ENCODE peak calls at places on chromosomes 11 and 22, in seven cellular contexts. H is H9; E is IMR-90; M is OCI-LY7; W is naive thymus-derived CD4-positive, alpha-beta T cell; Z is thyroid gland; I is esophagus muscularis mucosa. R is an unnamed sample.

GRCh38 chr22:45008853-45009751 is 703 bp downstream of the PHF21B start:
- DNase-seq in H (no peak), E (no peak), M (peak; percentile 21), W (no peak), Z (peak; percentile 23), I (no peak), R (no peak)

GRCh38 chr22:36201630-36202312 is at the start of gene APOL4:
- DNase-seq in H (no peak), E (no peak), M (no peak), W (no peak), Z (peak; percentile 58), I (no peak), R (peak; percentile 66)

GRCh38 chr11:47837292-47837691 is 10.9 kb downstream of the NUP160 start:
- DNase-seq in H (no peak), E (no peak), M (no peak), W (no peak), Z (no peak), I (no peak), R (no peak)

GRCh38 chr11:112525270-112525669 is 264.6 kb upstream of the PLET1 start:
- DNase-seq in H (no peak), E (no peak), M (no peak), W (no peak), Z (no peak), I (no peak), R (peak; percentile 29)

GRCh38 chr11:134503596-134503995 is 91.6 kb upstream of the B3GAT1 start:
- DNase-seq in H (no peak), E (no peak), M (no peak), W (no peak), Z (no peak), I (no peak), R (no peak)

GRCh38 chr11:106456651-106457050 is 379.2 kb downstream of the AASDHPPT start:
- DNase-seq in H (no peak), E (peak; percentile 50), M (no peak), W (no peak), Z (no peak), I (no peak), R (no peak)

GRCh38 chr11:110430267-110431211 is 791 bp downstream of the FDX1 start:
- DNase-seq in H (no peak), E (peak; percentile 56), M (peak; percentile 45), W (peak; percentile 58), Z (peak; percentile 67), I (no peak), R (peak; percentile 61)

GRCh38 chr22:32444068-32444467 is 20.2 kb downstream of the BPIFC start:
- DNase-seq in H (peak; percentile 33), E (no peak), M (peak; percentile 27), W (no peak), Z (no peak), I (no peak), R (peak; percentile 43)

GRCh38 chr22:17726561-17727243 is 47.6 kb downstream of the BID start:
- DNase-seq in H (no peak), E (peak; percentile 72), M (no peak), W (no peak), Z (no peak), I (no peak), R (no peak)

GRCh38 chr11:119315139-119316016 is 1.6 kb downstream of the MCAM start:
- DNase-seq in H (peak; percentile 82), E (no peak), M (peak; percentile 73), W (peak; percentile 52), Z (peak; percentile 30), I (no peak), R (peak; percentile 62)

GRCh38 chr11:102653744-102654291 is 28.7 kb upstream of the MMP20 start:
- DNase-seq in H (no peak), E (peak; percentile 6), M (no peak), W (no peak), Z (no peak), I (no peak), R (no peak)

GRCh38 chr11:46333129-46333947 is 13.9 kb upstream of the DGKZ start:
- DNase-seq in H (peak; percentile 64), E (no peak), M (no peak), W (peak; percentile 56), Z (no peak), I (no peak), R (no peak)

GRCh38 chr11:62193954-62194353 is 3.9 kb downstream of the SCGB1D1 start:
- DNase-seq in H (peak; percentile 64), E (no peak), M (no peak), W (no peak), Z (no peak), I (no peak), R (no peak)

GRCh38 chr11:65130631-65131416 is 3.5 kb downstream of the SYVN1 start:
- DNase-seq in H (no peak), E (no peak), M (peak; percentile 73), W (no peak), Z (no peak), I (no peak), R (no peak)
- H3K4me1 ChIP-seq in H (no peaks in the 10 kb centered on the region), E (peaks cover 6% of the 10 kb centered on the region), M (peaks cover 49% of the 10 kb centered on the region), W (peaks cover 13% of the 10 kb centered on the region), Z (peaks cover 13% of the 10 kb centered on the region), I (peaks cover 24% of the 10 kb centered on the region), R (peaks cover 13% of the 10 kb centered on the region)

GRCh38 chr11:72314199-72314598 is 70.2 kb upstream of the PHOX2A start:
- DNase-seq in H (no peak), E (no peak), M (no peak), W (no peak), Z (no peak), I (no peak), R (no peak)
- H3K4me1 ChIP-seq in H (no peaks in the 10 kb centered on the region), E (no peaks in the 10 kb centered on the region), M (no peaks in the 10 kb centered on the region), W (no peaks in the 10 kb centered on the region), Z (no peaks in the 10 kb centered on the region), I (peaks cover 9% of the 10 kb centered on the region), R (no peaks in the 10 kb centered on the region)

GRCh38 chr22:22918297-22918965 is 30.8 kb downstream of the IGLL5 start:
- DNase-seq in H (no peak), E (no peak), M (no peak), W (no peak), Z (no peak), I (no peak), R (no peak)
- H3K4me1 ChIP-seq in H (no peaks in the 10 kb centered on the region), E (no peaks in the 10 kb centered on the region), M (peaks cover 26% of the 10 kb centered on the region), W (no peaks in the 10 kb centered on the region), Z (no peaks in the 10 kb centered on the region), I (no peaks in the 10 kb centered on the region), R (no peaks in the 10 kb centered on the region)

GRCh38 chr11:116990061-116990473 is 108.2 kb downstream of the SIK3 start:
- DNase-seq in H (no peak), E (peak; percentile 92), M (no peak), W (no peak), Z (no peak), I (no peak), R (no peak)

GRCh38 chr11:116989184-116989583 is 109.0 kb downstream of the SIK3 start:
- DNase-seq in H (no peak), E (no peak), M (no peak), W (no peak), Z (no peak), I (no peak), R (no peak)

GRCh38 chr11:116993599-116993998 is 104.6 kb downstream of the SIK3 start:
- DNase-seq in H (no peak), E (no peak), M (peak; percentile 45), W (peak; percentile 64), Z (no peak), I (no peak), R (no peak)

GRCh38 chr11:116991491-116991890 is 106.7 kb downstream of the SIK3 start:
- DNase-seq in H (no peak), E (no peak), M (no peak), W (no peak), Z (no peak), I (no peak), R (no peak)

GRCh38 chr11:116990811-116991210 is 107.4 kb downstream of the SIK3 start:
- DNase-seq in H (no peak), E (no peak), M (no peak), W (no peak), Z (no peak), I (no peak), R (no peak)
- H3K4me1 ChIP-seq in H (peaks cover 6% of the 10 kb centered on the region), E (peaks cover 6% of the 10 kb centered on the region), M (peaks cover 44% of the 10 kb centered on the region), W (peaks cover 14% of the 10 kb centered on the region), Z (peaks cover 50% of the 10 kb centered on the region), I (peaks cover 39% of the 10 kb centered on the region), R (peaks cover 58% of the 10 kb centered on the region)

GRCh38 chr22:46586123-46586519 is 34.1 kb upstream of the GRAMD4 start:
- DNase-seq in H (peak; percentile 45), E (no peak), M (no peak), W (no peak), Z (peak; percentile 39), I (no peak), R (no peak)

GRCh38 chr22:46587492-46588278 is 32.5 kb upstream of the GRAMD4 start:
- DNase-seq in H (peak; percentile 28), E (no peak), M (peak; percentile 92), W (no peak), Z (peak; percentile 66), I (no peak), R (peak; percentile 85)

GRCh38 chr22:46585340-46586122 is 34.7 kb upstream of the GRAMD4 start:
- DNase-seq in H (peak; percentile 21), E (no peak), M (no peak), W (no peak), Z (peak; percentile 2), I (no peak), R (no peak)

GRCh38 chr22:46587067-46587471 is 33.1 kb upstream of the GRAMD4 start:
- DNase-seq in H (peak; percentile 20), E (no peak), M (peak; percentile 55), W (no peak), Z (peak; percentile 83), I (no peak), R (peak; percentile 45)

DNA sequence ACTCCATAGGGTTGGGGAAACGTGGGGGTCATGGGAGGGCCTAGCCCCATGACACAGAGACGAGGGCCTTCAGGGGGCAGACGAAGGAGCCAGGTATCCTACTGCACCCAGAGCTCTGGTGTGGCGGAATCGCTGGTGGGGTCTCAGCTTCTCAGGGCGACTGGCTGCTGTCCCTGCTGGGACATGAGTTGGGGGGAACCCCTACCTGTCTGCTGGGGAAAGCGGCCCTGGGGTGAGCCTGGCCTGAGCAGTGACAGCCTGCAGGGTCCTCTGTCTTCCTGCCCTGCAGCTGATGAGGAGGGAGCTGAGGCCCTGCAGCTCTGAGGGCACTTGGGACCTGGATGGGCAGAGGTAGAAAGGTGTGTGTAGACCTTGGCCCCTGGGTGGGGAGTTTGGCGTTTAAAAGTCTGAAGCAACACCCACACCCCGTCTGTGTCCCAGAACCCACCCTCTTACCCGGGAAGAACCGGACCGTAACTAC is 33.6 kb upstream of the GRAMD4 start:
- DNase-seq in H (peak; percentile 23), E (no peak), M (no peak), W (no peak), Z (no peak), I (no peak), R (peak; percentile 68)
- H3K4me1 ChIP-seq in H (no peaks in the 10 kb centered on the region), E (peaks cover 5% of the 10 kb centered on the region), M (peaks cover 70% of the 10 kb centered on the region), W (peaks cover 11% of the 10 kb centered on the region), Z (peaks cover 72% of the 10 kb centered on the region), I (peaks cover 75% of the 10 kb centered on the region), R (peaks cover 61% of the 10 kb centered on the region)